ENCODE peak calls at places on chromosomes 13 and 19, in ten cellular contexts. One of them, this sample, is unnamed.

GRCh38 chr19:8370176-8371010 is 6.4 kb downstream of the ANGPTL4 start:
- DNase-seq in left ventricle myocardium inferior: no peak
- DNase-seq in stimulated activated CD4-positive, alpha-beta T cell treated with anti-CD3 and anti-CD28 coated beads, Interleukin-4, amount 100 ng/mL, for 4 hours: no peak
- DNase-seq in HS-5: no peak
- DNase-seq in LHCN-M2: peak
- DNase-seq in coronary artery: no peak
- DNase-seq in endothelial cell of umbilical vein: no peak
- DNase-seq in heart right ventricle: no peak
- DNase-seq in activated naive CD8-positive, alpha-beta T cell treated with anti-CD3 and anti-CD28 coated beads for 36 hours: no peak
- DNase-seq in NCI-H226: no peak
- DNase-seq in this sample: no peak

GRCh38 chr13:46756977-46757376 is 40.0 kb downstream of the ESD start:
- DNase-seq in left ventricle myocardium inferior: no peak
- DNase-seq in stimulated activated CD4-positive, alpha-beta T cell treated with anti-CD3 and anti-CD28 coated beads, Interleukin-4, amount 100 ng/mL, for 4 hours: no peak
- DNase-seq in HS-5: no peak
- DNase-seq in LHCN-M2: peak
- DNase-seq in coronary artery: no peak
- DNase-seq in endothelial cell of umbilical vein: no peak
- DNase-seq in heart right ventricle: no peak
- DNase-seq in activated naive CD8-positive, alpha-beta T cell treated with anti-CD3 and anti-CD28 coated beads for 36 hours: no peak
- DNase-seq in NCI-H226: no peak
- DNase-seq in this sample: peak

GRCh38 chr19:16104722-16105121 is 7.0 kb upstream of the RAB8A start:
- DNase-seq in left ventricle myocardium inferior: no peak
- DNase-seq in stimulated activated CD4-positive, alpha-beta T cell treated with anti-CD3 and anti-CD28 coated beads, Interleukin-4, amount 100 ng/mL, for 4 hours: no peak
- DNase-seq in HS-5: no peak
- DNase-seq in LHCN-M2: no peak
- DNase-seq in coronary artery: no peak
- DNase-seq in endothelial cell of umbilical vein: no peak
- DNase-seq in heart right ventricle: no peak
- DNase-seq in activated naive CD8-positive, alpha-beta T cell treated with anti-CD3 and anti-CD28 coated beads for 36 hours: no peak
- DNase-seq in NCI-H226: no peak
- DNase-seq in this sample: no peak

GRCh38 chr13:35964764-35965163 is 166.4 kb downstream of the DCLK1 start:
- DNase-seq in left ventricle myocardium inferior: no peak
- DNase-seq in stimulated activated CD4-positive, alpha-beta T cell treated with anti-CD3 and anti-CD28 coated beads, Interleukin-4, amount 100 ng/mL, for 4 hours: no peak
- DNase-seq in HS-5: no peak
- DNase-seq in LHCN-M2: peak
- DNase-seq in coronary artery: no peak
- DNase-seq in endothelial cell of umbilical vein: peak
- DNase-seq in heart right ventricle: no peak
- DNase-seq in activated naive CD8-positive, alpha-beta T cell treated with anti-CD3 and anti-CD28 coated beads for 36 hours: no peak
- DNase-seq in NCI-H226: no peak
- DNase-seq in this sample: no peak

GRCh38 chr19:45294291-45295029 is 28.2 kb downstream of the CKM start:
- DNase-seq in left ventricle myocardium inferior: peak
- DNase-seq in stimulated activated CD4-positive, alpha-beta T cell treated with anti-CD3 and anti-CD28 coated beads, Interleukin-4, amount 100 ng/mL, for 4 hours: no peak
- DNase-seq in HS-5: no peak
- DNase-seq in LHCN-M2: no peak
- DNase-seq in coronary artery: no peak
- DNase-seq in endothelial cell of umbilical vein: no peak
- DNase-seq in heart right ventricle: peak
- DNase-seq in activated naive CD8-positive, alpha-beta T cell treated with anti-CD3 and anti-CD28 coated beads for 36 hours: no peak
- DNase-seq in NCI-H226: no peak
- DNase-seq in this sample: no peak

GRCh38 chr13:48644141-48644540 is 9.6 kb upstream of the CYSLTR2 start:
- DNase-seq in left ventricle myocardium inferior: no peak
- DNase-seq in stimulated activated CD4-positive, alpha-beta T cell treated with anti-CD3 and anti-CD28 coated beads, Interleukin-4, amount 100 ng/mL, for 4 hours: no peak
- DNase-seq in HS-5: no peak
- DNase-seq in LHCN-M2: no peak
- DNase-seq in coronary artery: no peak
- DNase-seq in endothelial cell of umbilical vein: no peak
- DNase-seq in heart right ventricle: no peak
- DNase-seq in activated naive CD8-positive, alpha-beta T cell treated with anti-CD3 and anti-CD28 coated beads for 36 hours: no peak
- DNase-seq in NCI-H226: no peak
- DNase-seq in this sample: no peak

GRCh38 chr13:31670831-31671617 is 68.3 kb upstream of the RXFP2 start:
- DNase-seq in left ventricle myocardium inferior: no peak
- DNase-seq in stimulated activated CD4-positive, alpha-beta T cell treated with anti-CD3 and anti-CD28 coated beads, Interleukin-4, amount 100 ng/mL, for 4 hours: no peak
- DNase-seq in HS-5: no peak
- DNase-seq in LHCN-M2: peak
- DNase-seq in coronary artery: no peak
- DNase-seq in endothelial cell of umbilical vein: no peak
- DNase-seq in heart right ventricle: no peak
- DNase-seq in activated naive CD8-positive, alpha-beta T cell treated with anti-CD3 and anti-CD28 coated beads for 36 hours: no peak
- DNase-seq in NCI-H226: no peak
- DNase-seq in this sample: peak

GRCh38 chr19:15829277-15829770 is 13.9 kb upstream of the OR10H1 start:
- DNase-seq in left ventricle myocardium inferior: no peak
- DNase-seq in stimulated activated CD4-positive, alpha-beta T cell treated with anti-CD3 and anti-CD28 coated beads, Interleukin-4, amount 100 ng/mL, for 4 hours: no peak
- DNase-seq in HS-5: no peak
- DNase-seq in LHCN-M2: no peak
- DNase-seq in coronary artery: no peak
- DNase-seq in endothelial cell of umbilical vein: no peak
- DNase-seq in heart right ventricle: no peak
- DNase-seq in activated naive CD8-positive, alpha-beta T cell treated with anti-CD3 and anti-CD28 coated beads for 36 hours: no peak
- DNase-seq in NCI-H226: no peak
- DNase-seq in this sample: no peak

GRCh38 chr13:109859898-109860297 is 73.5 kb upstream of the IRS2 start:
- DNase-seq in left ventricle myocardium inferior: no peak
- DNase-seq in stimulated activated CD4-positive, alpha-beta T cell treated with anti-CD3 and anti-CD28 coated beads, Interleukin-4, amount 100 ng/mL, for 4 hours: no peak
- DNase-seq in HS-5: no peak
- DNase-seq in LHCN-M2: no peak
- DNase-seq in coronary artery: no peak
- DNase-seq in endothelial cell of umbilical vein: no peak
- DNase-seq in heart right ventricle: no peak
- DNase-seq in activated naive CD8-positive, alpha-beta T cell treated with anti-CD3 and anti-CD28 coated beads for 36 hours: no peak
- DNase-seq in NCI-H226: peak
- DNase-seq in this sample: no peak

GRCh38 chr13:34943675-34944634 is 1.9 kb downstream of the NBEA start:
- DNase-seq in left ventricle myocardium inferior: no peak
- DNase-seq in stimulated activated CD4-positive, alpha-beta T cell treated with anti-CD3 and anti-CD28 coated beads, Interleukin-4, amount 100 ng/mL, for 4 hours: no peak
- DNase-seq in HS-5: no peak
- DNase-seq in LHCN-M2: no peak
- DNase-seq in coronary artery: no peak
- DNase-seq in endothelial cell of umbilical vein: peak
- DNase-seq in heart right ventricle: no peak
- DNase-seq in activated naive CD8-positive, alpha-beta T cell treated with anti-CD3 and anti-CD28 coated beads for 36 hours: peak
- DNase-seq in NCI-H226: no peak
- DNase-seq in this sample: no peak

GRCh38 chr19:54551950-54552912 is 21.4 kb upstream of the LILRA2 start:
- DNase-seq in left ventricle myocardium inferior: peak
- DNase-seq in stimulated activated CD4-positive, alpha-beta T cell treated with anti-CD3 and anti-CD28 coated beads, Interleukin-4, amount 100 ng/mL, for 4 hours: no peak
- DNase-seq in HS-5: no peak
- DNase-seq in LHCN-M2: no peak
- DNase-seq in coronary artery: no peak
- DNase-seq in endothelial cell of umbilical vein: no peak
- DNase-seq in heart right ventricle: peak
- DNase-seq in activated naive CD8-positive, alpha-beta T cell treated with anti-CD3 and anti-CD28 coated beads for 36 hours: no peak
- DNase-seq in NCI-H226: no peak
- DNase-seq in this sample: no peak

GRCh38 chr13:23898101-23898500 is 799 bp upstream of the C1QTNF9B start:
- DNase-seq in left ventricle myocardium inferior: no peak
- DNase-seq in stimulated activated CD4-positive, alpha-beta T cell treated with anti-CD3 and anti-CD28 coated beads, Interleukin-4, amount 100 ng/mL, for 4 hours: no peak
- DNase-seq in HS-5: no peak
- DNase-seq in LHCN-M2: no peak
- DNase-seq in coronary artery: no peak
- DNase-seq in endothelial cell of umbilical vein: no peak
- DNase-seq in heart right ventricle: no peak
- DNase-seq in activated naive CD8-positive, alpha-beta T cell treated with anti-CD3 and anti-CD28 coated beads for 36 hours: no peak
- DNase-seq in NCI-H226: no peak
- DNase-seq in this sample: peak

GRCh38 chr19:10283301-10283733 is 3.4 kb upstream of the ICAM4 start:
- DNase-seq in left ventricle myocardium inferior: no peak
- DNase-seq in stimulated activated CD4-positive, alpha-beta T cell treated with anti-CD3 and anti-CD28 coated beads, Interleukin-4, amount 100 ng/mL, for 4 hours: no peak
- DNase-seq in HS-5: no peak
- DNase-seq in LHCN-M2: no peak
- DNase-seq in coronary artery: no peak
- DNase-seq in endothelial cell of umbilical vein: no peak
- DNase-seq in heart right ventricle: no peak
- DNase-seq in activated naive CD8-positive, alpha-beta T cell treated with anti-CD3 and anti-CD28 coated beads for 36 hours: no peak
- DNase-seq in NCI-H226: peak
- DNase-seq in this sample: no peak

GRCh38 chr13:113636266-113636963 is 21.6 kb downstream of the ATP4B start:
- DNase-seq in left ventricle myocardium inferior: peak
- DNase-seq in stimulated activated CD4-positive, alpha-beta T cell treated with anti-CD3 and anti-CD28 coated beads, Interleukin-4, amount 100 ng/mL, for 4 hours: no peak
- DNase-seq in HS-5: no peak
- DNase-seq in LHCN-M2: no peak
- DNase-seq in coronary artery: peak
- DNase-seq in endothelial cell of umbilical vein: no peak
- DNase-seq in heart right ventricle: no peak
- DNase-seq in activated naive CD8-positive, alpha-beta T cell treated with anti-CD3 and anti-CD28 coated beads for 36 hours: no peak
- DNase-seq in NCI-H226: no peak
- DNase-seq in this sample: no peak

GRCh38 chr13:44865722-44866484 is 123.4 kb downstream of the NUFIP1 start:
- DNase-seq in left ventricle myocardium inferior: no peak
- DNase-seq in stimulated activated CD4-positive, alpha-beta T cell treated with anti-CD3 and anti-CD28 coated beads, Interleukin-4, amount 100 ng/mL, for 4 hours: no peak
- DNase-seq in HS-5: no peak
- DNase-seq in LHCN-M2: no peak
- DNase-seq in coronary artery: peak
- DNase-seq in endothelial cell of umbilical vein: no peak
- DNase-seq in heart right ventricle: no peak
- DNase-seq in activated naive CD8-positive, alpha-beta T cell treated with anti-CD3 and anti-CD28 coated beads for 36 hours: no peak
- DNase-seq in NCI-H226: no peak
- DNase-seq in this sample: no peak

GRCh38 chr19:47779524-47780214 is 1.2 kb downstream of the SELENOW start:
- DNase-seq in left ventricle myocardium inferior: peak
- DNase-seq in stimulated activated CD4-positive, alpha-beta T cell treated with anti-CD3 and anti-CD28 coated beads, Interleukin-4, amount 100 ng/mL, for 4 hours: no peak
- DNase-seq in HS-5: no peak
- DNase-seq in LHCN-M2: no peak
- DNase-seq in coronary artery: peak
- DNase-seq in endothelial cell of umbilical vein: no peak
- DNase-seq in heart right ventricle: peak
- DNase-seq in activated naive CD8-positive, alpha-beta T cell treated with anti-CD3 and anti-CD28 coated beads for 36 hours: no peak
- DNase-seq in NCI-H226: no peak
- DNase-seq in this sample: peak

GRCh38 chr13:96020155-96020575 is 33.0 kb downstream of the UGGT2 start:
- DNase-seq in left ventricle myocardium inferior: no peak
- DNase-seq in stimulated activated CD4-positive, alpha-beta T cell treated with anti-CD3 and anti-CD28 coated beads, Interleukin-4, amount 100 ng/mL, for 4 hours: no peak
- DNase-seq in HS-5: no peak
- DNase-seq in LHCN-M2: peak
- DNase-seq in coronary artery: no peak
- DNase-seq in endothelial cell of umbilical vein: peak
- DNase-seq in heart right ventricle: peak
- DNase-seq in activated naive CD8-positive, alpha-beta T cell treated with anti-CD3 and anti-CD28 coated beads for 36 hours: peak
- DNase-seq in NCI-H226: peak
- DNase-seq in this sample: peak

GRCh38 chr13:94352057-94352456 is 127.4 kb downstream of the DCT start:
- DNase-seq in left ventricle myocardium inferior: no peak
- DNase-seq in stimulated activated CD4-positive, alpha-beta T cell treated with anti-CD3 and anti-CD28 coated beads, Interleukin-4, amount 100 ng/mL, for 4 hours: no peak
- DNase-seq in HS-5: no peak
- DNase-seq in LHCN-M2: no peak
- DNase-seq in coronary artery: no peak
- DNase-seq in endothelial cell of umbilical vein: no peak
- DNase-seq in heart right ventricle: no peak
- DNase-seq in activated naive CD8-positive, alpha-beta T cell treated with anti-CD3 and anti-CD28 coated beads for 36 hours: no peak
- DNase-seq in NCI-H226: no peak
- DNase-seq in this sample: peak

GRCh38 chr19:19477705-19478383 is 37.5 kb downstream of the TSSK6 start:
- DNase-seq in left ventricle myocardium inferior: no peak
- DNase-seq in stimulated activated CD4-positive, alpha-beta T cell treated with anti-CD3 and anti-CD28 coated beads, Interleukin-4, amount 100 ng/mL, for 4 hours: no peak
- DNase-seq in HS-5: no peak
- DNase-seq in LHCN-M2: no peak
- DNase-seq in coronary artery: no peak
- DNase-seq in endothelial cell of umbilical vein: no peak
- DNase-seq in heart right ventricle: no peak
- DNase-seq in activated naive CD8-positive, alpha-beta T cell treated with anti-CD3 and anti-CD28 coated beads for 36 hours: no peak
- DNase-seq in NCI-H226: no peak
- DNase-seq in this sample: no peak

GRCh38 chr19:28706693-28707092 is 506.3 kb downstream of the UQCRFS1 start:
- DNase-seq in left ventricle myocardium inferior: no peak
- DNase-seq in stimulated activated CD4-positive, alpha-beta T cell treated with anti-CD3 and anti-CD28 coated beads, Interleukin-4, amount 100 ng/mL, for 4 hours: no peak
- DNase-seq in HS-5: no peak
- DNase-seq in LHCN-M2: no peak
- DNase-seq in coronary artery: no peak
- DNase-seq in endothelial cell of umbilical vein: no peak
- DNase-seq in heart right ventricle: no peak
- DNase-seq in activated naive CD8-positive, alpha-beta T cell treated with anti-CD3 and anti-CD28 coated beads for 36 hours: no peak
- DNase-seq in NCI-H226: no peak
- DNase-seq in this sample: no peak

GRCh38 chr19:13841339-13842293 is 35.3 kb upstream of the NANOS3 start:
- DNase-seq in left ventricle myocardium inferior: no peak
- DNase-seq in stimulated activated CD4-positive, alpha-beta T cell treated with anti-CD3 and anti-CD28 coated beads, Interleukin-4, amount 100 ng/mL, for 4 hours: no peak
- DNase-seq in HS-5: no peak
- DNase-seq in LHCN-M2: peak
- DNase-seq in coronary artery: no peak
- DNase-seq in endothelial cell of umbilical vein: no peak
- DNase-seq in heart right ventricle: peak
- DNase-seq in activated naive CD8-positive, alpha-beta T cell treated with anti-CD3 and anti-CD28 coated beads for 36 hours: peak
- DNase-seq in NCI-H226: peak
- DNase-seq in this sample: peak

GRCh38 chr13:106357198-106357597 is 178.3 kb downstream of the EFNB2 start:
- DNase-seq in left ventricle myocardium inferior: no peak
- DNase-seq in stimulated activated CD4-positive, alpha-beta T cell treated with anti-CD3 and anti-CD28 coated beads, Interleukin-4, amount 100 ng/mL, for 4 hours: no peak
- DNase-seq in HS-5: no peak
- DNase-seq in LHCN-M2: peak
- DNase-seq in coronary artery: no peak
- DNase-seq in endothelial cell of umbilical vein: peak
- DNase-seq in heart right ventricle: no peak
- DNase-seq in activated naive CD8-positive, alpha-beta T cell treated with anti-CD3 and anti-CD28 coated beads for 36 hours: no peak
- DNase-seq in NCI-H226: no peak
- DNase-seq in this sample: peak

GRCh38 chr19:19526581-19527370 is 1.9 kb upstream of the YJEFN3 start:
- DNase-seq in left ventricle myocardium inferior: no peak
- DNase-seq in stimulated activated CD4-positive, alpha-beta T cell treated with anti-CD3 and anti-CD28 coated beads, Interleukin-4, amount 100 ng/mL, for 4 hours: no peak
- DNase-seq in HS-5: no peak
- DNase-seq in LHCN-M2: no peak
- DNase-seq in coronary artery: no peak
- DNase-seq in endothelial cell of umbilical vein: no peak
- DNase-seq in heart right ventricle: no peak
- DNase-seq in activated naive CD8-positive, alpha-beta T cell treated with anti-CD3 and anti-CD28 coated beads for 36 hours: no peak
- DNase-seq in NCI-H226: no peak
- DNase-seq in this sample: no peak

GRCh38 chr19:44748426-44749254 is at the start of gene BCL3:
- DNase-seq in left ventricle myocardium inferior: peak
- DNase-seq in stimulated activated CD4-positive, alpha-beta T cell treated with anti-CD3 and anti-CD28 coated beads, Interleukin-4, amount 100 ng/mL, for 4 hours: peak
- DNase-seq in HS-5: no peak
- DNase-seq in LHCN-M2: no peak
- DNase-seq in coronary artery: no peak
- DNase-seq in endothelial cell of umbilical vein: peak
- DNase-seq in heart right ventricle: peak
- DNase-seq in activated naive CD8-positive, alpha-beta T cell treated with anti-CD3 and anti-CD28 coated beads for 36 hours: peak
- DNase-seq in NCI-H226: peak
- DNase-seq in this sample: peak

GRCh38 chr13:71218960-71219359 is 648.0 kb downstream of the DACH1 start:
- DNase-seq in left ventricle myocardium inferior: no peak
- DNase-seq in stimulated activated CD4-positive, alpha-beta T cell treated with anti-CD3 and anti-CD28 coated beads, Interleukin-4, amount 100 ng/mL, for 4 hours: no peak
- DNase-seq in HS-5: no peak
- DNase-seq in LHCN-M2: no peak
- DNase-seq in coronary artery: no peak
- DNase-seq in endothelial cell of umbilical vein: peak
- DNase-seq in heart right ventricle: no peak
- DNase-seq in activated naive CD8-positive, alpha-beta T cell treated with anti-CD3 and anti-CD28 coated beads for 36 hours: no peak
- DNase-seq in NCI-H226: no peak
- DNase-seq in this sample: no peak

GRCh38 chr19:6524326-6524725 is 6.5 kb upstream of the TNFSF9 start:
- DNase-seq in left ventricle myocardium inferior: no peak
- DNase-seq in stimulated activated CD4-positive, alpha-beta T cell treated with anti-CD3 and anti-CD28 coated beads, Interleukin-4, amount 100 ng/mL, for 4 hours: no peak
- DNase-seq in HS-5: no peak
- DNase-seq in LHCN-M2: no peak
- DNase-seq in coronary artery: no peak
- DNase-seq in endothelial cell of umbilical vein: peak
- DNase-seq in heart right ventricle: peak
- DNase-seq in activated naive CD8-positive, alpha-beta T cell treated with anti-CD3 and anti-CD28 coated beads for 36 hours: no peak
- DNase-seq in NCI-H226: no peak
- DNase-seq in this sample: no peak

GRCh38 chr13:98896083-98896867 is 81.6 kb downstream of the DOCK9 start:
- DNase-seq in left ventricle myocardium inferior: no peak
- DNase-seq in stimulated activated CD4-positive, alpha-beta T cell treated with anti-CD3 and anti-CD28 coated beads, Interleukin-4, amount 100 ng/mL, for 4 hours: no peak
- DNase-seq in HS-5: no peak
- DNase-seq in LHCN-M2: no peak
- DNase-seq in coronary artery: no peak
- DNase-seq in endothelial cell of umbilical vein: no peak
- DNase-seq in heart right ventricle: no peak
- DNase-seq in activated naive CD8-positive, alpha-beta T cell treated with anti-CD3 and anti-CD28 coated beads for 36 hours: no peak
- DNase-seq in NCI-H226: no peak
- DNase-seq in this sample: no peak

GRCh38 chr19:47541507-47541906 is 26.6 kb upstream of the NAPA start:
- DNase-seq in left ventricle myocardium inferior: no peak
- DNase-seq in stimulated activated CD4-positive, alpha-beta T cell treated with anti-CD3 and anti-CD28 coated beads, Interleukin-4, amount 100 ng/mL, for 4 hours: no peak
- DNase-seq in HS-5: no peak
- DNase-seq in LHCN-M2: no peak
- DNase-seq in coronary artery: no peak
- DNase-seq in endothelial cell of umbilical vein: no peak
- DNase-seq in heart right ventricle: no peak
- DNase-seq in activated naive CD8-positive, alpha-beta T cell treated with anti-CD3 and anti-CD28 coated beads for 36 hours: peak
- DNase-seq in NCI-H226: no peak
- DNase-seq in this sample: no peak

This sample was measured in GM23248.